ENCODE peak calls at places on chromosomes 1 and 21, in eight cellular contexts. Z is cardiac muscle cell, K is body of pancreas, L is WTC11, A is nephron progenitor cell, R is pancreas, H is stomach, U is endothelial cell. X is an unnamed sample.

GRCh38 chr1:203512830-203513578 is 19.1 kb downstream of the OPTC start:
- DNase-seq in K (no peak), A (no peak), R (no peak), U (no peak), H (peak), L (no peak), Z (peak), X (no peak)

GRCh38 chr1:58734630-58735029 is 34.8 kb upstream of the MYSM1 start:
- DNase-seq in A (no peak), K (no peak), Z (no peak), L (no peak), H (no peak), R (no peak), U (no peak), X (no peak)

GRCh38 chr1:201681375-201681774 is 142.4 kb downstream of the NAV1 start:
- DNase-seq in K (no peak), A (no peak), R (no peak), H (no peak), U (no peak), Z (no peak), L (no peak), X (no peak)

GRCh38 chr1:32184639-32185038 is 5.2 kb downstream of the TXLNA start:
- DNase-seq in R (no peak), U (no peak), H (no peak), A (no peak), Z (no peak), K (no peak), L (no peak), X (no peak)

GRCh38 chr1:93993731-93994130 is 84.5 kb upstream of the GCLM start:
- DNase-seq in U (no peak), R (no peak), A (no peak), H (no peak), K (no peak), Z (peak), L (no peak), X (no peak)

GRCh38 chr21:46182548-46183336 is 1.5 kb downstream of the SPATC1L start:
- DNase-seq in Z (no peak), A (no peak), R (peak), H (no peak), K (no peak), U (no peak), L (no peak), X (peak)

GRCh38 chr1:103561612-103562395 is 9.6 kb upstream of the AMY2B start:
- DNase-seq in Z (peak), H (no peak), K (no peak), R (no peak), L (no peak), A (no peak), U (no peak), X (no peak)

GRCh38 chr21:41966341-41966833 is 12.6 kb upstream of the C2CD2 start:
- DNase-seq in L (no peak), A (no peak), Z (no peak), U (no peak), K (no peak), H (no peak), R (no peak), X (peak)

GRCh38 chr21:42047821-42048613 is 23.1 kb upstream of the UMODL1 start:
- DNase-seq in R (no peak), Z (peak), K (peak), U (no peak), A (no peak), L (no peak), H (peak), X (no peak)

GRCh38 chr1:245485996-245486395 is 331.2 kb downstream of the KIF26B start:
- DNase-seq in H (no peak), L (no peak), Z (peak), U (no peak), A (no peak), K (no peak), R (no peak), X (no peak)

GRCh38 chr1:5267603-5268235 is 613.3 kb downstream of the AJAP1 start:
- DNase-seq in R (no peak), K (no peak), H (no peak), A (no peak), U (peak), L (no peak), Z (no peak), X (no peak)

GRCh38 chr1:208154040-208154439 is 90.1 kb downstream of the PLXNA2 start:
- DNase-seq in K (no peak), L (no peak), Z (no peak), H (no peak), A (no peak), R (no peak), U (no peak), X (no peak)

GRCh38 chr1:17633654-17634053 is 94.2 kb downstream of the ARHGEF10L start:
- DNase-seq in U (no peak), A (no peak), R (no peak), Z (no peak), L (no peak), H (no peak), K (no peak), X (no peak)

GRCh38 chr1:75630004-75630403 is 19.1 kb upstream of the SLC44A5 start:
- DNase-seq in K (no peak), A (no peak), H (no peak), Z (no peak), U (no peak), R (no peak), L (peak), X (no peak)

GRCh38 chr1:227447531-227447990 is 115.8 kb upstream of the ZNF678 start:
- DNase-seq in Z (peak), L (peak), A (peak), H (no peak), U (peak), K (peak), R (peak), X (no peak)

GRCh38 chr1:26788515-26788785 is 700 bp downstream of the PIGV start:
- DNase-seq in R (no peak), H (no peak), U (no peak), A (no peak), Z (no peak), L (no peak), K (no peak), X (no peak)

GRCh38 chr1:101259744-101260148 is 22.9 kb downstream of the S1PR1 start:
- DNase-seq in L (no peak), U (no peak), H (no peak), A (no peak), R (no peak), K (no peak), Z (peak), X (no peak)

GRCh38 chr1:230632273-230632873 is 9.9 kb upstream of the COG2 start:
- DNase-seq in L (no peak), A (peak), H (peak), U (peak), R (no peak), Z (peak), K (no peak), X (no peak)

GRCh38 chr1:43729816-43730463 is 22.6 kb downstream of the ST3GAL3 start:
- DNase-seq in K (no peak), R (no peak), L (no peak), Z (no peak), U (no peak), A (no peak), H (no peak), X (no peak)
- TF ChIP-seq CTCF in K (no peak), R (no peak), L (no peak), Z (no peak), U (no peak), A (no peak), H (no peak), X (no peak)

GRCh38 chr1:98001764-98002163 is 80.9 kb upstream of the DPYD start:
- DNase-seq in R (no peak), Z (peak), U (no peak), L (no peak), A (no peak), H (no peak), K (no peak), X (no peak)
- TF ChIP-seq CTCF in R (no peak), Z (peak), U (no peak), L (no peak), A (no peak), H (no peak), K (no peak), X (no peak)

GRCh38 chr1:113042336-113043143 is 30.5 kb upstream of the LRIG2 start:
- DNase-seq in R (peak), A (peak), H (peak), U (peak), K (peak), L (peak), Z (peak), X (peak)
- TF ChIP-seq CTCF in R (peak), A (peak), H (peak), U (peak), K (peak), L (peak), Z (peak), X (peak)

DNA sequence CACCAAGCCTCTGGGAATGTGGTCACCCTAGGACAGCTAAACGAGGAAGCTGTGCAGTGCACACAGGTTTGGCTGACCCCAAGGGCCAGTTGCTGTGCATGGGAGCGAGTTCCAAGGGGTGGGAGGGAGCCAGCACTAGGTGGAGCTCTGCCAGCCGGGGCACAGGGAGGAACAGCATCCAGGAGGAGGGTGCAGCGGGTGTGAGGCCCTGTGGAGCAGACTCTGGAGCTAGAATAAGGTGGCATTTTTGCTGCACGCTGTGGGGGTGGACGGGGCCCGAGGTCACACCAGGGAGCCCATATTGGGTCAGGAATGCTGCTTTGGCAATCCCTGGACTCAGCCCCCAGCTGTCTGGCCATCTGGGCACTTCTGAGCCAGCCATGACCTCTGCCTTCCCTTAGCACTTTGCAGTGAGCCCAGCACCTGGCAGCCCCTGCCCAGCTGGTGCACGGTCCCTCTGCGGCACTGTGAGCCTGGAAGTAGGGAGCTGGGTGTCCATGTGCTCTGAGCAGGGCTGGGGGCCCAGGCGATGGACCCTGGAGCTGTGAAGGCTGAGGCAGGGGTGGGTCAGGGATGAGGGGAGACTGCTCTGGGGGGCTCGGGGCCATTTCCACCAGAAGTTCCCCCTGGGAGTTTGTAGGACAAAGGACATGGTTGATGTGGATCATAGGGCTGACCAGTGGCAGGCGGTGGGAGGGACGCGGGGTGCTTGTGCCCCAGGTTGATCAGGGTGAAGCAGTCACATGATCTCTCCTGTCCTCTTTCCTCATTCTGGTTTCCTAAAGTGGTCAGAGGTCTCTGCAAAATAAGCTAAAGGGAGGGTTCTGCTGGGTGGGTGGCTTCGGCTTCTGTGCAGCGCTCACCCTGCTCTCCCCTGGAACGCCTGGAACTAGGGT is 8.9 kb downstream of the PDXK start:
- DNase-seq in L (peak), R (peak), K (peak), H (peak), Z (peak), U (no peak), A (no peak), X (no peak)
- TF ChIP-seq CTCF in L (no peak), R (no peak), K (no peak), H (no peak), Z (peak), U (no peak), A (no peak), X (no peak)

GRCh38 chr1:244047739-244048565 is 3.1 kb upstream of the ZBTB18 start:
- DNase-seq in U (peak), H (peak), L (peak), Z (peak), K (peak), R (peak), A (peak), X (peak)
- TF ChIP-seq CTCF in U (no peak), H (no peak), L (no peak), Z (no peak), K (no peak), R (no peak), A (no peak), X (no peak)

GRCh38 chr1:87473203-87473661 is 144.6 kb downstream of the LMO4 start:
- DNase-seq in K (no peak), A (no peak), H (no peak), U (no peak), R (no peak), Z (no peak), L (no peak), X (no peak)

GRCh38 chr1:87474098-87474497 is 145.4 kb downstream of the LMO4 start:
- DNase-seq in H (no peak), U (no peak), K (no peak), L (no peak), Z (no peak), R (no peak), A (no peak), X (no peak)

GRCh38 chr1:87472716-87473115 is 144.0 kb downstream of the LMO4 start:
- DNase-seq in H (no peak), A (no peak), L (no peak), Z (no peak), K (no peak), R (no peak), U (no peak), X (no peak)

GRCh38 chr1:87478231-87478630 is 149.6 kb downstream of the LMO4 start:
- DNase-seq in A (peak), K (no peak), R (no peak), L (peak), Z (peak), H (no peak), U (peak), X (no peak)
- TF ChIP-seq CTCF in A (no peak), K (no peak), R (no peak), L (no peak), Z (peak), H (no peak), U (no peak), X (no peak)

GRCh38 chr1:114756949-114757454 is 782 bp downstream of the CSDE1 start:
- DNase-seq in Z (peak), U (peak), A (peak), K (peak), R (no peak), H (peak), L (peak), X (no peak)

GRCh38 chr1:114755006-114755936 is 2.5 kb downstream of the CSDE1 start:
- DNase-seq in L (no peak), Z (no peak), A (no peak), U (no peak), K (no peak), H (no peak), R (no peak), X (no peak)

GRCh38 chr1:114756009-114756892 is 1.5 kb downstream of the CSDE1 start:
- DNase-seq in K (no peak), Z (no peak), R (no peak), U (no peak), H (no peak), L (no peak), A (no peak), X (no peak)

GRCh38 chr1:114757455-114758250 is at the start of gene CSDE1:
- DNase-seq in H (peak), K (peak), A (peak), R (peak), Z (peak), L (peak), U (peak), X (peak)

GRCh38 chr1:114758251-114758832 is 558 bp upstream of the CSDE1 start:
- DNase-seq in L (no peak), U (no peak), Z (peak), H (no peak), K (no peak), R (no peak), A (no peak), X (no peak)
- TF ChIP-seq CTCF in L (no peak), U (peak), Z (no peak), H (no peak), K (no peak), R (no peak), A (peak), X (no peak)

DNA sequence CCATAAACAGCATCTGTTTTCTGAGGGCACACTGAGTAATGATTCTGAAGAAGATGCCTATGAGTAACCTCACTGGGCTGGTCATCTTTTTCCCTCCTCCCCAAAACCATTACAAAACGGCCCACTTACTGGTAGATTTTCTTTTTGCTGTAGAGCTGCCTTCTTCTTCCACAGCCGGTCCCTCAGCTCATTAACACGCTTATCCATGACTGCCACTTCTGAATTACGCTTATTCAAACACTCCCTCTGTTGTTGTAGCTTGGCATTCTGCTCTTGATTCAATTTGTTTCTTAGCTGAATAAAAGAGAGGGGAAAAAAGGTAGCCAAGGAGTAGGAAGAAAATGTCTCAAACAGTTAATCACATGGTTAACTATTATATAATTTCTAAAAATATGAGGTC is 43.1 kb downstream of the TP53BP2 start:
- DNase-seq in Z (no peak), A (no peak), H (no peak), L (no peak), U (no peak), K (no peak), R (no peak), X (no peak)
- TF ChIP-seq CTCF in Z (no peak), A (no peak), H (no peak), L (no peak), U (no peak), K (no peak), R (no peak), X (no peak)

DNA sequence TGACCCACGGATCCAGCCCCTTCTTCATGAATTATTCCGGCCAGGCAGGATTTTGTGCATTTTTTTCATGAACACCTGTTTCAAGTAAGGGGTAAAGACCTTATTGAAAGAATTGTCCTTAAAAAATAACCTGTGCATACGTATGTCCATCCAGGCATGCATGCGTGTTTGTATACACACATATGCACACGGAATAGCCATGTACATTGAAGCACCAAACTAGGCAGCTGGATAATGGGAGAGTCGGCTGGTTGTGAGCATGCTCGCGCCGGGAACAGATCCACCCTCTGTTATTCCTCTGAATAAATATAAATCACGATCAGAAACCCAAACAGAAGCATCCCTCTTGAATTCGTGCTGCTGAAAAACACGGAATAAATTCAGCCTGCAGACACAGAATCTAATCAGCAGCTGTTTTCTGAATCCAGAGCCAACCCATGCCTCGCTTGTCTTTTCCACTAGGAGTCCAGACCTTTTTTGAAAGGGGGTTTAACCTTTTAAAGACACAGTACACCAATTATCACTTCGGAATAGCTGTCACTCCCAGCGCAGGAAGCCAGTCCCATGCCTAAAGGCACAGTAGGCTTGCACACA is at the start of gene HIVEP3:
- DNase-seq in Z (peak), A (no peak), U (no peak), K (peak), L (no peak), H (no peak), R (no peak), X (peak)
- TF ChIP-seq CTCF in Z (peak), A (no peak), U (no peak), K (no peak), L (no peak), H (no peak), R (no peak), X (peak)